ENCODE peak calls at places on chromosome 1, in four cellular contexts. V is body of pancreas, X is lower lobe of right lung, D is aorta. E is an unnamed sample.

GRCh38 chr1:17735791-17736190 is 19.3 kb upstream of the ACTL8 start:
- DNase-seq in V (no peak), X (no peak), D (no peak), E (no peak)

GRCh38 chr1:246267896-246268295 is 239.2 kb downstream of the SMYD3 start:
- DNase-seq in V (no peak), X (no peak), D (no peak), E (no peak)

GRCh38 chr1:3530086-3530930 is 75.8 kb downstream of the ARHGEF16 start:
- DNase-seq in V (peak), X (no peak), D (no peak), E (no peak)

GRCh38 chr1:5423109-5423508 is 569.1 kb downstream of the NPHP4 start:
- DNase-seq in V (no peak), X (no peak), D (no peak), E (no peak)

GRCh38 chr1:172351761-172352161 is 68.7 kb upstream of the C1orf105 start:
- DNase-seq in V (no peak), X (no peak), D (no peak), E (no peak)

GRCh38 chr1:19644761-19645543 is 841 bp downstream of the NBL1 start:
- DNase-seq in V (no peak), X (no peak), D (peak), E (no peak)

GRCh38 chr1:5565726-5566125 is 426.5 kb downstream of the NPHP4 start:
- DNase-seq in V (no peak), X (no peak), D (no peak), E (no peak)

GRCh38 chr1:161486806-161487482 is 18.3 kb upstream of the FCGR2A start:
- DNase-seq in V (no peak), X (no peak), D (no peak), E (no peak)

GRCh38 chr1:161367684-161368398 is at the start of gene CFAP126:
- DNase-seq in V (peak), X (peak), D (no peak), E (no peak)

GRCh38 chr1:219279017-219279770 is 105.5 kb downstream of the LYPLAL1 start:
- DNase-seq in V (no peak), X (no peak), D (no peak), E (no peak)

GRCh38 chr1:211830055-211830329 is 571 bp downstream of the LPGAT1 start:
- DNase-seq in V (no peak), X (no peak), D (no peak), E (no peak)